ENCODE peak calls at places on chromosomes 5 and 9, in ten cellular contexts. One of them, this sample, is unnamed.

GRCh38 chr5:167730121-167730520 is 561.3 kb upstream of the WWC1 start:
- DNase-seq in cerebellum: no peak
- DNase-seq in NCI-H2081 treated with DMSO at 0.1 percent for 48 hours: no peak
- DNase-seq in T-cell: no peak
- DNase-seq in heart left ventricle: no peak
- DNase-seq in Caki2: peak
- DNase-seq in HTR-8/SVneo: peak
- DNase-seq in naive thymus-derived CD4-positive, alpha-beta T cell: no peak
- DNase-seq in GM12891: no peak
- DNase-seq in fibroblast of lung: peak
- DNase-seq in this sample: peak

GRCh38 chr5:126044111-126044668 is 379.0 kb upstream of the GRAMD2B start:
- DNase-seq in naive thymus-derived CD4-positive, alpha-beta T cell: no peak
- DNase-seq in T-cell: no peak
- DNase-seq in heart left ventricle: no peak
- DNase-seq in fibroblast of lung: peak
- DNase-seq in Caki2: peak
- DNase-seq in HTR-8/SVneo: peak
- DNase-seq in NCI-H2081 treated with DMSO at 0.1 percent for 48 hours: peak
- DNase-seq in GM12891: no peak
- DNase-seq in cerebellum: peak
- DNase-seq in this sample: peak

GRCh38 chr5:79795764-79796398 is 106.2 kb downstream of the CMYA5 start:
- DNase-seq in HTR-8/SVneo: no peak
- DNase-seq in GM12891: no peak
- DNase-seq in T-cell: no peak
- DNase-seq in heart left ventricle: peak
- DNase-seq in naive thymus-derived CD4-positive, alpha-beta T cell: no peak
- DNase-seq in fibroblast of lung: peak
- DNase-seq in cerebellum: peak
- DNase-seq in NCI-H2081 treated with DMSO at 0.1 percent for 48 hours: no peak
- DNase-seq in Caki2: peak
- DNase-seq in this sample: peak

GRCh38 chr9:132802121-132802795 is 75.8 kb downstream of the AK8 start:
- DNase-seq in HTR-8/SVneo: no peak
- DNase-seq in T-cell: no peak
- DNase-seq in heart left ventricle: no peak
- DNase-seq in naive thymus-derived CD4-positive, alpha-beta T cell: no peak
- DNase-seq in Caki2: no peak
- DNase-seq in GM12891: no peak
- DNase-seq in cerebellum: no peak
- DNase-seq in NCI-H2081 treated with DMSO at 0.1 percent for 48 hours: no peak
- DNase-seq in fibroblast of lung: no peak
- DNase-seq in this sample: no peak

GRCh38 chr5:133032852-133033742 is 6.7 kb upstream of the ZCCHC10 start:
- DNase-seq in T-cell: no peak
- DNase-seq in NCI-H2081 treated with DMSO at 0.1 percent for 48 hours: no peak
- DNase-seq in naive thymus-derived CD4-positive, alpha-beta T cell: no peak
- DNase-seq in heart left ventricle: no peak
- DNase-seq in GM12891: no peak
- DNase-seq in Caki2: no peak
- DNase-seq in HTR-8/SVneo: no peak
- DNase-seq in cerebellum: no peak
- DNase-seq in fibroblast of lung: no peak
- DNase-seq in this sample: no peak

GRCh38 chr9:14347408-14348224 is 33.7 kb upstream of the NFIB start:
- DNase-seq in fibroblast of lung: peak
- DNase-seq in HTR-8/SVneo: no peak
- DNase-seq in GM12891: no peak
- DNase-seq in cerebellum: peak
- DNase-seq in Caki2: no peak
- DNase-seq in naive thymus-derived CD4-positive, alpha-beta T cell: no peak
- DNase-seq in heart left ventricle: peak
- DNase-seq in NCI-H2081 treated with DMSO at 0.1 percent for 48 hours: no peak
- DNase-seq in T-cell: no peak
- DNase-seq in this sample: peak

GRCh38 chr5:15452030-15452429 is 48.0 kb upstream of the FBXL7 start:
- DNase-seq in cerebellum: no peak
- DNase-seq in T-cell: no peak
- DNase-seq in Caki2: no peak
- DNase-seq in heart left ventricle: peak
- DNase-seq in HTR-8/SVneo: no peak
- DNase-seq in naive thymus-derived CD4-positive, alpha-beta T cell: no peak
- DNase-seq in GM12891: no peak
- DNase-seq in NCI-H2081 treated with DMSO at 0.1 percent for 48 hours: no peak
- DNase-seq in fibroblast of lung: no peak
- DNase-seq in this sample: no peak

GRCh38 chr9:75109210-75109839 is 21.0 kb downstream of the OSTF1 start:
- DNase-seq in NCI-H2081 treated with DMSO at 0.1 percent for 48 hours: no peak
- DNase-seq in Caki2: no peak
- DNase-seq in GM12891: no peak
- DNase-seq in cerebellum: no peak
- DNase-seq in T-cell: no peak
- DNase-seq in naive thymus-derived CD4-positive, alpha-beta T cell: no peak
- DNase-seq in HTR-8/SVneo: no peak
- DNase-seq in heart left ventricle: no peak
- DNase-seq in fibroblast of lung: peak
- DNase-seq in this sample: no peak

GRCh38 chr9:92151691-92152393 is 36.6 kb upstream of the SPTLC1 start:
- DNase-seq in GM12891: no peak
- DNase-seq in naive thymus-derived CD4-positive, alpha-beta T cell: no peak
- DNase-seq in HTR-8/SVneo: peak
- DNase-seq in Caki2: no peak
- DNase-seq in heart left ventricle: no peak
- DNase-seq in fibroblast of lung: peak
- DNase-seq in NCI-H2081 treated with DMSO at 0.1 percent for 48 hours: no peak
- DNase-seq in T-cell: no peak
- DNase-seq in cerebellum: peak
- DNase-seq in this sample: no peak

GRCh38 chr5:12269164-12269563 is 364.9 kb upstream of the CTNND2 start:
- DNase-seq in naive thymus-derived CD4-positive, alpha-beta T cell: no peak
- DNase-seq in heart left ventricle: no peak
- DNase-seq in HTR-8/SVneo: no peak
- DNase-seq in NCI-H2081 treated with DMSO at 0.1 percent for 48 hours: no peak
- DNase-seq in GM12891: no peak
- DNase-seq in Caki2: no peak
- DNase-seq in T-cell: no peak
- DNase-seq in cerebellum: no peak
- DNase-seq in fibroblast of lung: no peak
- DNase-seq in this sample: no peak

GRCh38 chr9:100499460-100499859 is 26.5 kb downstream of the TMEFF1 start:
- DNase-seq in heart left ventricle: no peak
- DNase-seq in GM12891: no peak
- DNase-seq in HTR-8/SVneo: no peak
- DNase-seq in cerebellum: no peak
- DNase-seq in NCI-H2081 treated with DMSO at 0.1 percent for 48 hours: no peak
- DNase-seq in T-cell: no peak
- DNase-seq in naive thymus-derived CD4-positive, alpha-beta T cell: no peak
- DNase-seq in Caki2: no peak
- DNase-seq in fibroblast of lung: no peak
- DNase-seq in this sample: no peak

GRCh38 chr5:103259705-103260355 is 1.3 kb downstream of the MACIR start:
- DNase-seq in NCI-H2081 treated with DMSO at 0.1 percent for 48 hours: no peak
- DNase-seq in GM12891: no peak
- DNase-seq in fibroblast of lung: peak
- DNase-seq in Caki2: no peak
- DNase-seq in cerebellum: peak
- DNase-seq in HTR-8/SVneo: peak
- DNase-seq in naive thymus-derived CD4-positive, alpha-beta T cell: no peak
- DNase-seq in T-cell: no peak
- DNase-seq in heart left ventricle: peak
- DNase-seq in this sample: no peak

GRCh38 chr5:139758510-139759036 is 37.0 kb upstream of the PSD2 start:
- DNase-seq in Caki2: no peak
- DNase-seq in T-cell: no peak
- DNase-seq in NCI-H2081 treated with DMSO at 0.1 percent for 48 hours: no peak
- DNase-seq in naive thymus-derived CD4-positive, alpha-beta T cell: no peak
- DNase-seq in HTR-8/SVneo: no peak
- DNase-seq in cerebellum: no peak
- DNase-seq in GM12891: no peak
- DNase-seq in heart left ventricle: no peak
- DNase-seq in fibroblast of lung: no peak
- DNase-seq in this sample: no peak

GRCh38 chr5:127406326-127407121 is 110.9 kb upstream of the PRRC1 start:
- DNase-seq in HTR-8/SVneo: no peak
- DNase-seq in GM12891: no peak
- DNase-seq in Caki2: no peak
- DNase-seq in heart left ventricle: no peak
- DNase-seq in NCI-H2081 treated with DMSO at 0.1 percent for 48 hours: no peak
- DNase-seq in fibroblast of lung: no peak
- DNase-seq in cerebellum: no peak
- DNase-seq in naive thymus-derived CD4-positive, alpha-beta T cell: no peak
- DNase-seq in T-cell: no peak
- DNase-seq in this sample: no peak

GRCh38 chr5:88660947-88661869 is 221.8 kb downstream of the MEF2C start:
- DNase-seq in heart left ventricle: peak
- DNase-seq in NCI-H2081 treated with DMSO at 0.1 percent for 48 hours: peak
- DNase-seq in GM12891: peak
- DNase-seq in T-cell: no peak
- DNase-seq in HTR-8/SVneo: peak
- DNase-seq in cerebellum: peak
- DNase-seq in naive thymus-derived CD4-positive, alpha-beta T cell: no peak
- DNase-seq in fibroblast of lung: peak
- DNase-seq in Caki2: peak
- DNase-seq in this sample: peak

GRCh38 chr5:139638090-139638735 is 9.9 kb upstream of the CXXC5 start:
- DNase-seq in Caki2: peak
- DNase-seq in fibroblast of lung: peak
- DNase-seq in NCI-H2081 treated with DMSO at 0.1 percent for 48 hours: no peak
- DNase-seq in GM12891: no peak
- DNase-seq in HTR-8/SVneo: no peak
- DNase-seq in cerebellum: peak
- DNase-seq in T-cell: no peak
- DNase-seq in naive thymus-derived CD4-positive, alpha-beta T cell: no peak
- DNase-seq in heart left ventricle: peak
- DNase-seq in this sample: no peak

GRCh38 chr5:760363-761205 is 23.9 kb downstream of the ZDHHC11B start:
- DNase-seq in Caki2: no peak
- DNase-seq in HTR-8/SVneo: no peak
- DNase-seq in T-cell: no peak
- DNase-seq in cerebellum: no peak
- DNase-seq in naive thymus-derived CD4-positive, alpha-beta T cell: no peak
- DNase-seq in fibroblast of lung: no peak
- DNase-seq in GM12891: no peak
- DNase-seq in NCI-H2081 treated with DMSO at 0.1 percent for 48 hours: no peak
- DNase-seq in heart left ventricle: peak
- DNase-seq in this sample: no peak

GRCh38 chr9:136546697-136547481 is 1.0 kb upstream of the NOTCH1 start:
- DNase-seq in T-cell: peak
- DNase-seq in GM12891: no peak
- DNase-seq in NCI-H2081 treated with DMSO at 0.1 percent for 48 hours: no peak
- DNase-seq in naive thymus-derived CD4-positive, alpha-beta T cell: peak
- DNase-seq in Caki2: peak
- DNase-seq in cerebellum: peak
- DNase-seq in heart left ventricle: peak
- DNase-seq in HTR-8/SVneo: no peak
- DNase-seq in fibroblast of lung: peak
- DNase-seq in this sample: no peak

GRCh38 chr5:169765176-169765575 is 128.1 kb downstream of the DOCK2 start:
- DNase-seq in T-cell: no peak
- DNase-seq in heart left ventricle: no peak
- DNase-seq in fibroblast of lung: no peak
- DNase-seq in NCI-H2081 treated with DMSO at 0.1 percent for 48 hours: no peak
- DNase-seq in HTR-8/SVneo: no peak
- DNase-seq in cerebellum: no peak
- DNase-seq in GM12891: no peak
- DNase-seq in Caki2: no peak
- DNase-seq in naive thymus-derived CD4-positive, alpha-beta T cell: no peak
- DNase-seq in this sample: peak

GRCh38 chr5:9302228-9302627 is 243.6 kb downstream of the SEMA5A start:
- DNase-seq in heart left ventricle: no peak
- DNase-seq in HTR-8/SVneo: no peak
- DNase-seq in GM12891: no peak
- DNase-seq in NCI-H2081 treated with DMSO at 0.1 percent for 48 hours: no peak
- DNase-seq in Caki2: no peak
- DNase-seq in T-cell: no peak
- DNase-seq in cerebellum: no peak
- DNase-seq in naive thymus-derived CD4-positive, alpha-beta T cell: no peak
- DNase-seq in fibroblast of lung: peak
- DNase-seq in this sample: no peak

GRCh38 chr9:15386465-15386864 is 36.2 kb upstream of the SNAPC3 start:
- DNase-seq in heart left ventricle: no peak
- DNase-seq in HTR-8/SVneo: no peak
- DNase-seq in Caki2: no peak
- DNase-seq in cerebellum: no peak
- DNase-seq in fibroblast of lung: no peak
- DNase-seq in T-cell: no peak
- DNase-seq in NCI-H2081 treated with DMSO at 0.1 percent for 48 hours: no peak
- DNase-seq in GM12891: no peak
- DNase-seq in naive thymus-derived CD4-positive, alpha-beta T cell: no peak
- DNase-seq in this sample: no peak

GRCh38 chr5:144469106-144469505 is 298.4 kb downstream of the KCTD16 start:
- DNase-seq in fibroblast of lung: no peak
- DNase-seq in Caki2: peak
- DNase-seq in NCI-H2081 treated with DMSO at 0.1 percent for 48 hours: no peak
- DNase-seq in heart left ventricle: no peak
- DNase-seq in GM12891: no peak
- DNase-seq in naive thymus-derived CD4-positive, alpha-beta T cell: no peak
- DNase-seq in T-cell: no peak
- DNase-seq in HTR-8/SVneo: no peak
- DNase-seq in cerebellum: no peak
- DNase-seq in this sample: peak

GRCh38 chr5:33806736-33807442 is 84.9 kb downstream of the ADAMTS12 start:
- DNase-seq in heart left ventricle: no peak
- DNase-seq in NCI-H2081 treated with DMSO at 0.1 percent for 48 hours: no peak
- DNase-seq in naive thymus-derived CD4-positive, alpha-beta T cell: no peak
- DNase-seq in T-cell: no peak
- DNase-seq in GM12891: no peak
- DNase-seq in HTR-8/SVneo: no peak
- DNase-seq in Caki2: no peak
- DNase-seq in fibroblast of lung: peak
- DNase-seq in cerebellum: no peak
- DNase-seq in this sample: peak

GRCh38 chr5:157328277-157328912 is 62.5 kb downstream of the CYFIP2 start:
- DNase-seq in Caki2: peak
- DNase-seq in GM12891: peak
- DNase-seq in NCI-H2081 treated with DMSO at 0.1 percent for 48 hours: peak
- DNase-seq in heart left ventricle: no peak
- DNase-seq in naive thymus-derived CD4-positive, alpha-beta T cell: peak
- DNase-seq in T-cell: peak
- DNase-seq in fibroblast of lung: peak
- DNase-seq in HTR-8/SVneo: peak
- DNase-seq in cerebellum: peak
- DNase-seq in this sample: peak

GRCh38 chr9:76451234-76451633 is 7.7 kb upstream of the GCNT1 start:
- DNase-seq in fibroblast of lung: peak
- DNase-seq in GM12891: no peak
- DNase-seq in T-cell: no peak
- DNase-seq in cerebellum: no peak
- DNase-seq in naive thymus-derived CD4-positive, alpha-beta T cell: no peak
- DNase-seq in NCI-H2081 treated with DMSO at 0.1 percent for 48 hours: no peak
- DNase-seq in heart left ventricle: no peak
- DNase-seq in Caki2: peak
- DNase-seq in HTR-8/SVneo: no peak
- DNase-seq in this sample: peak

GRCh38 chr9:69213647-69214046 is 39.6 kb downstream of the TJP2 start:
- DNase-seq in heart left ventricle: no peak
- DNase-seq in fibroblast of lung: no peak
- DNase-seq in Caki2: no peak
- DNase-seq in T-cell: no peak
- DNase-seq in NCI-H2081 treated with DMSO at 0.1 percent for 48 hours: no peak
- DNase-seq in HTR-8/SVneo: no peak
- DNase-seq in naive thymus-derived CD4-positive, alpha-beta T cell: no peak
- DNase-seq in GM12891: no peak
- DNase-seq in cerebellum: no peak
- DNase-seq in this sample: no peak

GRCh38 chr9:135816179-135816970 is 91.0 kb downstream of the CAMSAP1 start:
- DNase-seq in T-cell: no peak
- DNase-seq in NCI-H2081 treated with DMSO at 0.1 percent for 48 hours: no peak
- DNase-seq in naive thymus-derived CD4-positive, alpha-beta T cell: no peak
- DNase-seq in cerebellum: no peak
- DNase-seq in heart left ventricle: no peak
- DNase-seq in HTR-8/SVneo: no peak
- DNase-seq in Caki2: no peak
- DNase-seq in GM12891: no peak
- DNase-seq in fibroblast of lung: no peak
- DNase-seq in this sample: no peak

This sample was measured in kidney glomerular epithelial cell.